ENCODE peak calls at places on chromosomes 7 and 10, in ten cellular contexts. Y is IMR-90, X is HCT116, N is Peyer's patch, W is ovary, D is NB4, V is GM12891, R is sigmoid colon, P is A549, H is H54. F is an unnamed sample.

GRCh38 chr7:27192546-27193334 is 7.2 kb downstream of the HOXA13 start:
- DNase-seq in P (no peak), Y (no peak), D (no peak), X (no peak), R (peak), N (no peak), W (no peak), V (no peak), H (no peak), F (no peak)

GRCh38 chr7:114977277-114977676 is 55.4 kb downstream of the MDFIC start:
- DNase-seq in W (no peak), H (no peak), V (no peak), N (no peak), R (no peak), D (no peak), X (no peak), Y (no peak), P (no peak), F (no peak)

GRCh38 chr7:114472896-114473512 is 58.4 kb downstream of the FOXP2 start:
- DNase-seq in P (no peak), W (no peak), Y (no peak), X (no peak), R (no peak), D (no peak), N (no peak), H (no peak), V (no peak), F (no peak)

GRCh38 chr7:37908221-37908788 is 8.3 kb downstream of the SFRP4 start:
- DNase-seq in X (no peak), V (no peak), D (no peak), W (no peak), P (no peak), R (no peak), H (no peak), Y (peak), N (no peak), F (no peak)

GRCh38 chr10:112280205-112280921 is 2.8 kb upstream of the TECTB start:
- DNase-seq in P (no peak), H (no peak), V (no peak), W (no peak), Y (no peak), X (no peak), D (no peak), N (peak), R (no peak), F (no peak)

GRCh38 chr10:131311661-131312260 is at the start of gene TCERG1L:
- DNase-seq in R (no peak), V (peak), H (no peak), Y (no peak), X (no peak), P (no peak), N (no peak), W (peak), D (no peak), F (peak)

GRCh38 chr10:97760461-97761257 is 11.1 kb downstream of the SFRP5 start:
- DNase-seq in X (no peak), D (no peak), N (no peak), W (no peak), H (no peak), V (no peak), P (no peak), R (no peak), Y (no peak), F (no peak)

GRCh38 chr7:75711634-75712494 is 26.9 kb downstream of the HIP1 start:
- DNase-seq in X (no peak), N (no peak), W (no peak), D (peak), Y (peak), P (no peak), V (no peak), R (no peak), H (no peak), F (no peak)

GRCh38 chr10:6912021-6912420 is 331.9 kb upstream of the PRKCQ start:
- DNase-seq in D (no peak), H (no peak), P (peak), X (no peak), Y (no peak), N (no peak), W (no peak), V (no peak), R (no peak), F (no peak)

GRCh38 chr7:47988496-47989386 is 9.3 kb upstream of the HUS1 start:
- DNase-seq in X (no peak), H (no peak), Y (peak), P (peak), V (no peak), W (no peak), N (no peak), D (peak), R (no peak), F (no peak)

GRCh38 chr7:71220210-71220695 is 88.3 kb downstream of the GALNT17 start:
- DNase-seq in W (peak), D (no peak), R (no peak), P (no peak), H (no peak), V (no peak), N (no peak), Y (no peak), X (no peak), F (peak)

GRCh38 chr10:113937258-113937657 is 82.8 kb downstream of the NHLRC2 start:
- DNase-seq in R (no peak), P (no peak), N (no peak), W (no peak), X (no peak), Y (no peak), V (no peak), H (no peak), D (no peak), F (no peak)

GRCh38 chr10:33365871-33366411 is 31.5 kb upstream of the NRP1 start:
- DNase-seq in Y (peak), R (no peak), H (peak), W (no peak), P (peak), D (peak), X (peak), N (no peak), V (no peak), F (no peak)

GRCh38 chr7:148987751-148988512 is 40.4 kb downstream of the PDIA4 start:
- DNase-seq in X (no peak), H (no peak), Y (peak), W (no peak), D (no peak), R (no peak), P (peak), N (no peak), V (no peak), F (peak)

GRCh38 chr7:17640730-17641377 is 299.4 kb downstream of the SNX13 start:
- DNase-seq in V (no peak), R (no peak), H (no peak), P (peak), W (peak), X (peak), N (peak), D (peak), Y (peak), F (peak)

GRCh38 chr10:118951218-118951617 is 78.3 kb upstream of the NANOS1 start:
- DNase-seq in D (no peak), Y (no peak), P (no peak), V (no peak), X (no peak), W (no peak), N (no peak), H (no peak), R (no peak), F (no peak)

GRCh38 chr10:44385726-44386438 is 985 bp upstream of the CXCL12 start:
- DNase-seq in N (peak), Y (no peak), P (no peak), W (peak), D (peak), V (no peak), R (peak), H (no peak), X (no peak), F (peak)

GRCh38 chr7:51275532-51275931 is 41.1 kb downstream of the COBL start:
- DNase-seq in N (no peak), Y (no peak), X (no peak), W (no peak), V (no peak), P (no peak), D (no peak), R (no peak), H (no peak), F (no peak)

GRCh38 chr7:39589323-39590111 is 23.3 kb downstream of the YAE1 start:
- DNase-seq in V (no peak), W (no peak), Y (peak), H (peak), P (peak), X (peak), N (peak), R (no peak), D (peak), F (no peak)

GRCh38 chr10:52965938-52966401 is 193.4 kb upstream of the MBL2 start:
- DNase-seq in P (no peak), D (peak), Y (no peak), R (no peak), H (no peak), N (no peak), X (no peak), V (peak), W (no peak), F (no peak)

GRCh38 chr10:124736491-124737136 is 7.6 kb downstream of the FAM53B start:
- DNase-seq in N (peak), P (peak), W (peak), H (peak), D (no peak), Y (peak), X (no peak), R (peak), V (no peak), F (peak)

GRCh38 chr10:8998751-8999150 is 944.3 kb downstream of the GATA3 start:
- DNase-seq in W (no peak), P (no peak), Y (no peak), N (no peak), H (no peak), X (no peak), D (no peak), R (no peak), V (no peak), F (no peak)

GRCh38 chr10:113527181-113527580 is 25.7 kb upstream of the HABP2 start:
- DNase-seq in N (peak), D (no peak), X (no peak), W (no peak), R (no peak), Y (no peak), P (no peak), H (no peak), V (no peak), F (no peak)

GRCh38 chr10:124709862-124710261 is 34.3 kb downstream of the FAM53B start:
- DNase-seq in V (no peak), D (no peak), N (peak), W (no peak), P (no peak), Y (no peak), X (no peak), R (no peak), H (no peak), F (no peak)

GRCh38 chr7:27182861-27183681 is 2.0 kb downstream of the HOXA11 start:
- DNase-seq in V (no peak), P (no peak), Y (no peak), X (no peak), W (no peak), D (peak), H (no peak), N (peak), R (peak), F (no peak)

GRCh38 chr7:50502947-50503346 is 52.8 kb upstream of the FIGNL1 start:
- DNase-seq in P (no peak), V (no peak), D (no peak), Y (no peak), N (no peak), X (no peak), H (no peak), R (peak), W (peak), F (no peak)

GRCh38 chr7:67380858-67381257 is 384.2 kb downstream of the TYW1 start:
- DNase-seq in W (no peak), Y (no peak), P (no peak), R (no peak), V (no peak), H (no peak), N (no peak), X (no peak), D (no peak), F (no peak)

GRCh38 chr10:124339951-124340760 is 78.6 kb downstream of the OAT start:
- DNase-seq in Y (peak), W (no peak), R (no peak), P (peak), H (no peak), N (peak), X (no peak), D (no peak), V (no peak), F (no peak)

GRCh38 chr7:628041-628763 is 98.3 kb upstream of the DNAAF5 start:
- DNase-seq in X (no peak), P (no peak), H (no peak), R (no peak), N (no peak), Y (no peak), D (no peak), V (no peak), W (no peak), F (no peak)

GRCh38 chr10:89053555-89053954 is 63.0 kb downstream of the FAS start:
- DNase-seq in H (no peak), R (no peak), W (no peak), N (no peak), P (no peak), V (no peak), D (no peak), Y (no peak), X (no peak), F (no peak)
- TF ChIP-seq POLR2A in H (no peak), R (no peak), W (no peak), N (no peak), P (no peak), V (no peak), D (no peak), Y (no peak), X (no peak), F (no peak)

GRCh38 chr10:130190065-130190736 is 54.0 kb downstream of the GLRX3 start:
- DNase-seq in Y (peak), P (peak), N (peak), R (peak), H (no peak), D (peak), X (peak), W (peak), V (peak), F (peak)
- TF ChIP-seq POLR2A in Y (no peak), P (no peak), N (no peak), R (no peak), H (no peak), D (no peak), X (no peak), W (no peak), V (no peak), F (peak)

DNA sequence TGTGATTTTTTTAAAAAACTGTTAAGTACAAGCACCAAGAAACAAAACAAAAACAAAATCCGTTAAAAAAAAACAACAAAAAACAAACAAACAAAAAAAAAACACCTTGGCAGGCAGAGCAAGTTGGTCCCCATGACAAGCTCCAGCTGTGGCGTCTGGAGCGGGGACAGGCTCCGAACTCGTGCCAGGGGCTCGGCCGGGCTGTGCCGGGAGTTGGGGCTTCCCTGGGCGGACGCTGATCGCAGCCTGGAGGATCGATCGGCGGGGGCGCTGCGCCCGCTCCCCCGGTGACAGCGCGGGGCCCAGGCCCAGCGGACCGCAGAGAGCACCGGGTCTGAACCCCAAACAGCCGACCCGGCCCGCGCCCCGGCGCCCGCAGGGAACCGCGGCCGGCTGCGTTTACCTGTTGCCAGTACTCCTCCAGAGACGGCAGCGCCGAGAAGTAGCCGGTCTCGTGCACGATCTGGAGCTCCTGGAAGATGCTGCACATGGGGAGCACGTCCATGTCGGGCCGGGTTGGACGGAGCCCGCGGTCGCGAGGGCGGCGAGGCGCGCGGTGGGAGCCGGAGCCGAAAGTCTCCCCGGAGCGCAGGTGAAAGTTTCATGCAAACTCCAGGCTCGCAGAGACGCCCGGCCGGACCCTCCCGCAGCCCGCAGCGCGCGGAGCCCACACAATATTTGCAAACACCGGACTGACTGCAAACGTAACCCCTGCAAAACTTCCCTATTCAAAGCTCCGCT is at the start of gene KLF6:
- DNase-seq in R (peak), X (no peak), H (no peak), V (no peak), N (peak), D (no peak), Y (peak), W (peak), P (peak), F (peak)
- TF ChIP-seq POLR2A in R (peak), X (peak), H (peak), V (peak), N (peak), D (peak), Y (peak), W (no peak), P (peak), F (peak)

GRCh38 chr10:48940372-48940771 is 732 bp upstream of the LRRC18 start:
- DNase-seq in X (no peak), H (no peak), R (no peak), W (no peak), P (no peak), N (no peak), D (no peak), V (no peak), Y (no peak), F (no peak)

GRCh38 chr10:48938990-48939536 is 577 bp downstream of the LRRC18 start:
- DNase-seq in P (no peak), Y (no peak), H (no peak), D (no peak), W (no peak), R (no peak), N (no peak), X (no peak), V (no peak), F (no peak)

GRCh38 chr10:48941427-48942075 is 1.9 kb upstream of the LRRC18 start:
- DNase-seq in W (no peak), N (no peak), P (no peak), H (no peak), X (no peak), V (no peak), D (no peak), R (no peak), Y (no peak), F (no peak)

GRCh38 chr10:48939790-48940325 is at the start of gene LRRC18:
- DNase-seq in V (no peak), H (no peak), Y (no peak), R (no peak), D (no peak), P (no peak), W (no peak), N (no peak), X (no peak), F (no peak)

GRCh38 chr10:48940958-48941357 is 1.3 kb upstream of the LRRC18 start:
- DNase-seq in X (no peak), Y (no peak), V (no peak), N (no peak), D (no peak), R (no peak), W (no peak), P (no peak), H (no peak), F (no peak)
- TF ChIP-seq POLR2A in X (no peak), Y (no peak), V (no peak), N (no peak), D (no peak), R (no peak), W (no peak), P (no peak), H (no peak), F (no peak)

DNA sequence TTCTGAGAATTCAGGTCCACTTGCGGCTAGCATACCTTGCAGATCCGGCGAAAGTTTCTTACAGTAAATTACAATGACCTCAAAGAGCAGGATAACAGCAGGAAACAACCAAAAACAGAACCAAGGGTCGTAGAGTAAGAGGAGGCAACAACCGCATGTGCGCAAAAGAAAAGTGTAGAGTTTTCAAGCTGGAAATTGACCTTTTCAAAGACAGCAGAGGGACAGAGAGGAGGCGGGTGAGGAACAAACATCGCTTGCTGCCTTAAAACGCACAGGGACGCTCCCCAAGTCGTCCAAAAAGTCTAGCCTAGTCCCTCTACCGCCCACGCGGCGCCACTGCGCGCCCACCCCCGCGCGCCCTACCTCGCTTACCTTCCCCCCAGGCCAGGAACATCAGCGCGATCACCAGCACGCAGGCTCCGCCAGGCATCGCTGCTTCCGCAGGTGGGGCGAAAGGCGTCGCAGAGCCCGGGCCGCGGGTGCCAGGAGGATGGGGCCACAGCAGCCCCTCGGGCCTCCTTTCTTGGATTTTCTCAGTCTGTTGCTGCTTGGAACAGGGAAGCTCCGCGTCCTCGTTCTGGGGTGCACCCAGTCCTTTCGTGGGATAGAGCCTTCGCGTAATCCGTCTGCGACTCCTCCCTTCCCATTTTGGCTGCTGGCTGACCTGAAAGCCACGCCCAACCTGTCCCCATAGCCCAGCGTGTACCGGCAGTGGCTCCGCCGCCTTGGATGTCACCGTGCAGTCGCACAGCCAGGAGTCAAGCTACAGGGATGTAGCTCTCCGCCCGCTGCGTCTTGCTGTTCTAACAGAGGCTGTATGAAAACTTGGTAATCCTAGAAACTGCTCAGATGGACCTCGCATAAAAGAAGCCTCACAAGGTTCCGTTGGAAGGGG is at the start of gene VWDE:
- DNase-seq in P (peak), H (peak), W (no peak), R (no peak), D (no peak), V (peak), Y (no peak), N (peak), X (peak), F (peak)
- TF ChIP-seq POLR2A in P (no peak), H (no peak), W (no peak), R (no peak), D (no peak), V (no peak), Y (no peak), N (no peak), X (peak), F (no peak)